ENCODE peak calls at places on chromosome 2, in nine cellular contexts. T, J, B, F, V, Z, M, A and N are unnamed samples.

GRCh38 chr2:17672583-17673317 is 80.9 kb downstream of the SMC6 start:
- DNase-seq in T (peak; percentile 27), J (no peak), B (peak; percentile 87), F (no peak), V (no peak), Z (no peak), M (no peak), A (no peak), N (no peak)

GRCh38 chr2:186697536-186697935 is 3.7 kb downstream of the FAM171B start:
- DNase-seq in T (no peak), J (no peak), B (peak; percentile 77), F (no peak), V (no peak), Z (no peak), M (no peak), A (no peak), N (no peak)

GRCh38 chr2:232815569-232815968 is 39.2 kb upstream of the KCNJ13 start:
- DNase-seq in T (no peak), J (no peak), B (no peak), F (no peak), V (no peak), Z (no peak), M (no peak), A (no peak), N (no peak)

GRCh38 chr2:171390941-171391516 is 42.8 kb downstream of the METTL8 start:
- DNase-seq in T (peak; percentile 84), J (no peak), B (peak; percentile 66), F (no peak), V (no peak), Z (no peak), M (no peak), A (no peak), N (no peak)

GRCh38 chr2:98027955-98028593 is 32.3 kb upstream of the TMEM131 start:
- DNase-seq in T (peak; percentile 83), J (no peak), B (peak; percentile 48), F (no peak), V (no peak), Z (no peak), M (no peak), A (no peak), N (no peak)

GRCh38 chr2:232574674-232575403 is 24.4 kb downstream of the EIF4E2 start:
- DNase-seq in T (no peak), J (no peak), B (peak; percentile 53), F (no peak), V (no peak), Z (no peak), M (no peak), A (no peak), N (no peak)

GRCh38 chr2:119366161-119366648 is 429 bp downstream of the C2orf76 start:
- DNase-seq in T (no peak), J (no peak), B (peak; percentile 29), F (no peak), V (no peak), Z (no peak), M (peak; percentile 54), A (no peak), N (no peak)

GRCh38 chr2:211900518-211900917 is 638.1 kb downstream of the ERBB4 start:
- DNase-seq in T (no peak), J (no peak), B (no peak), F (no peak), V (no peak), Z (no peak), M (no peak), A (no peak), N (no peak)

GRCh38 chr2:38598991-38599295 is 3.8 kb downstream of the HNRNPLL start:
- DNase-seq in T (no peak), J (no peak), B (peak; percentile 37), F (no peak), V (no peak), Z (no peak), M (no peak), A (no peak), N (no peak)

GRCh38 chr2:133193544-133193943 is 374.7 kb downstream of the NCKAP5 start:
- DNase-seq in T (no peak), J (no peak), B (no peak), F (no peak), V (no peak), Z (no peak), M (no peak), A (no peak), N (no peak)

GRCh38 chr2:67216103-67216502 is 181.0 kb upstream of the ETAA1 start:
- DNase-seq in T (no peak), J (no peak), B (no peak), F (no peak), V (no peak), Z (no peak), M (no peak), A (no peak), N (no peak)

GRCh38 chr2:44197806-44198205 is 29.1 kb downstream of the PPM1B start:
- DNase-seq in T (no peak), J (no peak), B (no peak), F (no peak), V (no peak), Z (no peak), M (no peak), A (no peak), N (no peak)

GRCh38 chr2:156434461-156435291 is 1.5 kb upstream of the GPD2 start:
- DNase-seq in T (peak; percentile 63), J (no peak), B (peak; percentile 19), F (no peak), V (no peak), Z (no peak), M (no peak), A (no peak), N (no peak)

GRCh38 chr2:10559825-10560224 is 111.7 kb upstream of the ODC1 start:
- DNase-seq in T (no peak), J (no peak), B (no peak), F (no peak), V (no peak), Z (no peak), M (no peak), A (no peak), N (no peak)

GRCh38 chr2:131369954-131370353 is 6.0 kb upstream of the RAB6D start:
- DNase-seq in T (no peak), J (no peak), B (no peak), F (no peak), V (no peak), Z (no peak), M (no peak), A (no peak), N (no peak)

GRCh38 chr2:76737607-76738006 is 784.6 kb downstream of the LRRTM4 start:
- DNase-seq in T (no peak), J (no peak), B (no peak), F (no peak), V (no peak), Z (no peak), M (no peak), A (no peak), N (no peak)

GRCh38 chr2:217928324-217929293 is 74.2 kb downstream of the TNS1 start:
- DNase-seq in T (no peak), J (no peak), B (no peak), F (no peak), V (peak; percentile 67), Z (no peak), M (no peak), A (no peak), N (no peak)

GRCh38 chr2:2846379-2847130 is 515.5 kb upstream of the MYT1L start:
- DNase-seq in T (peak; percentile 53), J (no peak), B (no peak), F (no peak), V (peak; percentile 69), Z (no peak), M (peak; percentile 65), A (no peak), N (peak; percentile 16)

GRCh38 chr2:19542796-19543195 is 184.4 kb upstream of the OSR1 start:
- DNase-seq in T (no peak), J (no peak), B (peak; percentile 51), F (no peak), V (no peak), Z (no peak), M (no peak), A (no peak), N (no peak)

GRCh38 chr2:218658671-218659257 is 659 bp downstream of the ZNF142 start:
- DNase-seq in T (peak; percentile 69), J (peak; percentile 78), B (peak; percentile 72), F (peak; percentile 12), V (no peak), Z (peak; percentile 41), M (no peak), A (peak; percentile 52), N (no peak)

GRCh38 chr2:237498341-237498740 is 11.3 kb downstream of the MLPH start:
- DNase-seq in T (no peak), J (no peak), B (no peak), F (no peak), V (no peak), Z (no peak), M (no peak), A (no peak), N (no peak)

GRCh38 chr2:71190959-71191943 is 35.7 kb downstream of the PAIP2B start:
- DNase-seq in T (peak; percentile 16), J (no peak), B (peak; percentile 25), F (no peak), V (no peak), Z (no peak), M (no peak), A (no peak), N (no peak)

GRCh38 chr2:88959480-88960204 is 268.2 kb downstream of the RPIA start:
- DNase-seq in T (no peak), J (no peak), B (peak; percentile 29), F (no peak), V (no peak), Z (no peak), M (no peak), A (no peak), N (no peak)

GRCh38 chr2:240877460-240878340 is 9.1 kb downstream of the AGXT start:
- DNase-seq in T (no peak), J (no peak), B (no peak), F (no peak), V (no peak), Z (no peak), M (no peak), A (no peak), N (no peak)

GRCh38 chr2:69372767-69373166 is 14.3 kb downstream of the GFPT1 start:
- DNase-seq in T (no peak), J (no peak), B (no peak), F (no peak), V (no peak), Z (no peak), M (no peak), A (no peak), N (no peak)

GRCh38 chr2:1773883-1774282 is 29.6 kb upstream of the PXDN start:
- DNase-seq in T (no peak), J (no peak), B (no peak), F (no peak), V (no peak), Z (no peak), M (no peak), A (no peak), N (no peak)

GRCh38 chr2:208595386-208596275 is 189.0 kb downstream of the PTH2R start:
- DNase-seq in T (peak; percentile 20), J (peak; percentile 55), B (peak; percentile 0), F (no peak), V (no peak), Z (no peak), M (no peak), A (no peak), N (no peak)

GRCh38 chr2:70443726-70444125 is 109.9 kb downstream of the TGFA start:
- DNase-seq in T (no peak), J (no peak), B (no peak), F (no peak), V (no peak), Z (peak; percentile 8), M (no peak), A (no peak), N (no peak)

GRCh38 chr2:160087854-160088745 is 25.7 kb upstream of the PLA2R1 start:
- DNase-seq in T (peak; percentile 41), J (no peak), B (peak; percentile 70), F (no peak), V (no peak), Z (no peak), M (no peak), A (no peak), N (no peak)

GRCh38 chr2:126798276-126799140 is 100.2 kb upstream of the TEX51 start:
- DNase-seq in T (no peak), J (no peak), B (no peak), F (no peak), V (no peak), Z (peak; percentile 0), M (no peak), A (no peak), N (no peak)

GRCh38 chr2:123732563-123732962 is 292.5 kb upstream of the CNTNAP5 start:
- DNase-seq in T (no peak), J (no peak), B (no peak), F (no peak), V (no peak), Z (no peak), M (no peak), A (no peak), N (no peak)